ENCODE peak calls at places on chromosomes 12 and 14, in eight cellular contexts. V is ureter, G is A549, L is progenitor cell of endocrine pancreas, K is amniotic epithelial cell, X is MCF 10A, A is NCI-H82, R is adipocyte. W is an unnamed sample.
A peak's percentile ranks its signal among the peaks of the same experiment; 100 is the strongest.

GRCh38 chr12:724194-724855 is 28.1 kb upstream of the WNK1 start:
- DNase-seq in V (no peak), G (peak; percentile 25), L (no peak), K (no peak), X (peak; percentile 68), A (no peak), R (peak; percentile 11), W (no peak)

GRCh38 chr14:34460841-34461240 is 1.2 kb downstream of the SPTSSA start:
- DNase-seq in V (no peak), G (no peak), L (no peak), K (peak; percentile 73), X (peak; percentile 11), A (no peak), R (peak; percentile 67), W (no peak)

GRCh38 chr12:131177599-131177998 is 223.9 kb downstream of the ADGRD1 start:
- DNase-seq in V (no peak), G (no peak), L (no peak), K (no peak), X (no peak), A (no peak), R (no peak), W (no peak)

GRCh38 chr12:2653461-2653965 is 141.3 kb upstream of the FKBP4 start:
- DNase-seq in V (no peak), G (no peak), L (no peak), K (no peak), X (no peak), A (no peak), R (no peak), W (no peak)

GRCh38 chr12:120264511-120265202 is 873 bp downstream of the PXN start:
- DNase-seq in V (peak; percentile 81), G (no peak), L (no peak), K (no peak), X (peak; percentile 93), A (no peak), R (peak; percentile 37), W (no peak)

GRCh38 chr12:124347805-124348658 is 53.1 kb downstream of the RFLNA start:
- DNase-seq in V (no peak), G (no peak), L (no peak), K (no peak), X (no peak), A (peak; percentile 43), R (peak; percentile 25), W (no peak)

GRCh38 chr12:4284306-4284705 is 10.7 kb downstream of the CCND2 start:
- DNase-seq in V (peak; percentile 14), G (no peak), L (no peak), K (no peak), X (no peak), A (no peak), R (no peak), W (no peak)

GRCh38 chr14:94050231-94050880 is 24.2 kb downstream of the OTUB2 start:
- DNase-seq in V (peak; percentile 41), G (no peak), L (no peak), K (no peak), X (no peak), A (no peak), R (no peak), W (no peak)

GRCh38 chr14:29865299-29865698 is 62.3 kb downstream of the PRKD1 start:
- DNase-seq in V (no peak), G (no peak), L (no peak), K (peak; percentile 37), X (no peak), A (no peak), R (no peak), W (no peak)

GRCh38 chr12:22627351-22627750 is 2.4 kb downstream of the ETNK1 start:
- DNase-seq in V (no peak), G (no peak), L (no peak), K (no peak), X (peak; percentile 13), A (peak; percentile 24), R (peak; percentile 18), W (no peak)

GRCh38 chr12:113075137-113075683 is 18.7 kb downstream of the DTX1 start:
- DNase-seq in V (no peak), G (no peak), L (no peak), K (no peak), X (no peak), A (no peak), R (no peak), W (no peak)

GRCh38 chr12:62251609-62251958 is 8.6 kb upstream of the USP15 start:
- DNase-seq in V (no peak), G (no peak), L (no peak), K (no peak), X (no peak), A (no peak), R (no peak), W (no peak)

GRCh38 chr14:59020382-59020781 is 168.1 kb upstream of the DAAM1 start:
- DNase-seq in V (no peak), G (peak; percentile 48), L (no peak), K (peak; percentile 45), X (peak; percentile 41), A (peak; percentile 63), R (peak; percentile 50), W (no peak)

GRCh38 chr12:30753233-30753632 is 1.5 kb downstream of the CAPRIN2 start:
- DNase-seq in V (no peak), G (peak; percentile 60), L (no peak), K (peak; percentile 42), X (peak; percentile 61), A (peak; percentile 56), R (peak; percentile 37), W (no peak)

GRCh38 chr12:76927170-76927784 is 48.5 kb upstream of the CSRP2 start:
- DNase-seq in V (no peak), G (peak; percentile 46), L (no peak), K (peak; percentile 40), X (peak; percentile 63), A (peak; percentile 82), R (peak; percentile 53), W (no peak)

GRCh38 chr14:86388216-86388615 is 858.3 kb downstream of the FLRT2 start:
- DNase-seq in V (no peak), G (no peak), L (no peak), K (no peak), X (no peak), A (peak; percentile 8), R (no peak), W (no peak)

GRCh38 chr14:79586401-79586800 is 624.9 kb downstream of the DIO2 start:
- DNase-seq in V (no peak), G (peak; percentile 29), L (no peak), K (no peak), X (no peak), A (no peak), R (no peak), W (no peak)

GRCh38 chr12:13342971-13343370 is 146.4 kb downstream of the EMP1 start:
- DNase-seq in V (no peak), G (no peak), L (no peak), K (no peak), X (peak; percentile 20), A (no peak), R (no peak), W (no peak)

GRCh38 chr14:32998433-32998832 is 59.8 kb downstream of the NPAS3 start:
- DNase-seq in V (no peak), G (no peak), L (no peak), K (peak; percentile 18), X (peak; percentile 35), A (no peak), R (peak; percentile 51), W (no peak)

GRCh38 chr12:69838086-69838440 is 13.0 kb downstream of the MYRFL start:
- DNase-seq in V (no peak), G (no peak), L (no peak), K (no peak), X (no peak), A (no peak), R (no peak), W (no peak)

GRCh38 chr14:68786491-68787234 is 6.2 kb downstream of the ZFP36L1 start:
- DNase-seq in V (peak; percentile 58), G (peak; percentile 86), L (no peak), K (peak; percentile 70), X (peak; percentile 75), A (no peak), R (peak; percentile 54), W (no peak)

GRCh38 chr14:90423166-90423565 is 26.3 kb downstream of the CALM1 start:
- DNase-seq in V (no peak), G (no peak), L (no peak), K (no peak), X (no peak), A (no peak), R (no peak), W (no peak)

GRCh38 chr12:20865873-20866272 is 55.4 kb downstream of the SLCO1B3 start:
- DNase-seq in V (no peak), G (no peak), L (no peak), K (no peak), X (peak; percentile 0), A (no peak), R (no peak), W (no peak)

GRCh38 chr14:41389355-41389754 is 217.3 kb upstream of the LRFN5 start:
- DNase-seq in V (no peak), G (no peak), L (no peak), K (no peak), X (no peak), A (no peak), R (no peak), W (no peak)

GRCh38 chr12:132327351-132328171 is 1.8 kb downstream of the GALNT9 start:
- DNase-seq in V (no peak), G (peak; percentile 48), L (no peak), K (peak; percentile 95), X (peak; percentile 95), A (no peak), R (peak; percentile 74), W (peak; percentile 17)

GRCh38 chr12:95582230-95583058 is 31.2 kb upstream of the USP44 start:
- DNase-seq in V (no peak), G (peak; percentile 75), L (no peak), K (peak; percentile 27), X (peak; percentile 51), A (peak; percentile 71), R (peak; percentile 81), W (peak; percentile 32)

GRCh38 chr12:114696443-114697245 is 12.7 kb upstream of the TBX3 start:
- DNase-seq in V (no peak), G (no peak), L (no peak), K (no peak), X (no peak), A (no peak), R (no peak), W (no peak)

GRCh38 chr12:560666-561065 is 100.9 kb downstream of the B4GALNT3 start:
- DNase-seq in V (no peak), G (no peak), L (no peak), K (no peak), X (no peak), A (no peak), R (no peak), W (no peak)

GRCh38 chr12:81863406-81863805 is 104.3 kb upstream of the PPFIA2 start:
- DNase-seq in V (no peak), G (no peak), L (no peak), K (no peak), X (no peak), A (no peak), R (no peak), W (no peak)

GRCh38 chr12:109697877-109698468 is 15.7 kb upstream of the FAM222A start:
- DNase-seq in V (no peak), G (no peak), L (no peak), K (no peak), X (no peak), A (peak; percentile 79), R (no peak), W (no peak)

GRCh38 chr14:95832012-95832411 is 44.6 kb upstream of the TUNAR start:
- DNase-seq in V (no peak), G (no peak), L (no peak), K (no peak), X (no peak), A (no peak), R (no peak), W (no peak)

GRCh38 chr12:68358532-68359485 is 26.6 kb upstream of the MDM1 start:
- DNase-seq in V (peak; percentile 76), G (peak; percentile 88), L (no peak), K (peak; percentile 86), X (peak; percentile 76), A (peak; percentile 57), R (peak; percentile 94), W (peak; percentile 61)

GRCh38 chr12:94437303-94437702 is 22.4 kb downstream of the CEP83 start:
- DNase-seq in V (no peak), G (no peak), L (no peak), K (no peak), X (no peak), A (no peak), R (no peak), W (no peak)

GRCh38 chr12:55697686-55698085 is 10.0 kb downstream of the ITGA7 start:
- DNase-seq in V (no peak), G (no peak), L (no peak), K (no peak), X (no peak), A (no peak), R (no peak), W (no peak)

W was measured in hippocampal formation.